ENCODE peak calls at places on chromosomes 1 and 21, in six cellular contexts. T is cardiac muscle cell, V is fibroblast of lung, R is tibial nerve, S is heart left ventricle, B is OCI-LY7. L is an unnamed sample.

GRCh38 chr1:49229555-49229954 is 452.9 kb upstream of the BEND5 start:
- DNase-seq in T (no peak), V (peak), R (no peak), S (no peak), B (no peak), L (no peak)

GRCh38 chr1:69737527-69738176 is 169.9 kb downstream of the LRRC7 start:
- DNase-seq in T (peak), V (peak), R (no peak), S (no peak), B (peak), L (peak)

GRCh38 chr1:3904843-3905185 is 4.7 kb upstream of the C1orf174 start:
- DNase-seq in T (no peak), V (no peak), R (no peak), S (no peak), B (peak), L (no peak)

GRCh38 chr21:15616864-15617574 is 112.8 kb upstream of the USP25 start:
- DNase-seq in T (peak), V (peak), R (no peak), S (no peak), B (no peak), L (peak)

GRCh38 chr1:157438236-157439012 is 113.9 kb downstream of the FCRL5 start:
- DNase-seq in T (peak), V (peak), R (no peak), S (no peak), B (no peak), L (peak)

GRCh38 chr1:7783178-7783711 is 846 bp upstream of the PER3 start:
- DNase-seq in T (peak), V (peak), R (peak), S (peak), B (peak), L (peak)

GRCh38 chr1:153921080-153921802 is 1.5 kb downstream of the GATAD2B start:
- DNase-seq in T (no peak), V (no peak), R (no peak), S (no peak), B (no peak), L (no peak)

GRCh38 chr1:89887270-89887669 is 66.4 kb downstream of the LRRC8D start:
- DNase-seq in T (peak), V (peak), R (no peak), S (no peak), B (no peak), L (no peak)

GRCh38 chr1:233613252-233614172 is at the start of gene KCNK1:
- DNase-seq in T (peak), V (peak), R (no peak), S (peak), B (no peak), L (peak)

GRCh38 chr21:36734367-36735200 is 35.7 kb downstream of the SIM2 start:
- DNase-seq in T (no peak), V (no peak), R (no peak), S (no peak), B (no peak), L (no peak)

GRCh38 chr1:31931241-31932225 is 6.6 kb downstream of the PTP4A2 start:
- DNase-seq in T (peak), V (peak), R (no peak), S (no peak), B (no peak), L (peak)

GRCh38 chr1:112877741-112878140 is 78.3 kb downstream of the SLC16A1 start:
- DNase-seq in T (no peak), V (no peak), R (no peak), S (no peak), B (no peak), L (no peak)

GRCh38 chr1:38991638-38992449 is 768 bp downstream of the AKIRIN1 start:
- DNase-seq in T (peak), V (peak), R (no peak), S (peak), B (peak), L (peak)

GRCh38 chr1:57003398-57004139 is 37.8 kb upstream of the C8B start:
- DNase-seq in T (peak), V (no peak), R (no peak), S (no peak), B (no peak), L (no peak)

GRCh38 chr1:27144920-27145661 is 9.8 kb downstream of the SLC9A1 start:
- DNase-seq in T (peak), V (peak), R (no peak), S (peak), B (no peak), L (peak)

GRCh38 chr1:162055062-162055461 is 14.4 kb upstream of the NOS1AP start:
- DNase-seq in T (peak), V (peak), R (no peak), S (no peak), B (no peak), L (peak)

GRCh38 chr1:221783936-221784335 is 42.0 kb upstream of the DUSP10 start:
- DNase-seq in T (no peak), V (no peak), R (no peak), S (no peak), B (no peak), L (no peak)

GRCh38 chr1:201970334-201971159 is 11.9 kb upstream of the RNPEP start:
- DNase-seq in T (peak), V (peak), R (no peak), S (no peak), B (no peak), L (peak)

GRCh38 chr1:155085504-155086181 is 7.0 kb downstream of the EFNA3 start:
- DNase-seq in T (peak), V (peak), R (no peak), S (peak), B (peak), L (no peak)

GRCh38 chr1:7826363-7826762 is 26.5 kb downstream of the UTS2 start:
- DNase-seq in T (no peak), V (no peak), R (no peak), S (no peak), B (no peak), L (no peak)

GRCh38 chr1:64513557-64513956 is 43.6 kb downstream of the CACHD1 start:
- DNase-seq in T (no peak), V (no peak), R (no peak), S (no peak), B (no peak), L (no peak)

GRCh38 chr1:12604114-12604874 is 13.7 kb downstream of the DHRS3 start:
- DNase-seq in T (peak), V (peak), R (no peak), S (peak), B (no peak), L (peak)

GRCh38 chr1:2255420-2256369 is 27.6 kb downstream of the SKI start:
- DNase-seq in T (peak), V (peak), R (no peak), S (no peak), B (peak), L (peak)

GRCh38 chr1:225603538-225604354 is 49.2 kb downstream of the ENAH start:
- DNase-seq in T (peak), V (peak), R (no peak), S (no peak), B (no peak), L (peak)

GRCh38 chr1:91603409-91603808 is 102.8 kb downstream of the CDC7 start:
- DNase-seq in T (no peak), V (no peak), R (no peak), S (no peak), B (no peak), L (no peak)

GRCh38 chr1:85188530-85188929 is 12.3 kb downstream of the SYDE2 start:
- DNase-seq in T (no peak), V (no peak), R (no peak), S (no peak), B (no peak), L (no peak)

GRCh38 chr1:25565188-25565591 is 21.8 kb downstream of the LDLRAP1 start:
- DNase-seq in T (no peak), V (peak), R (no peak), S (no peak), B (peak), L (no peak)

GRCh38 chr1:3436901-3437300 is 17.6 kb upstream of the ARHGEF16 start:
- DNase-seq in T (no peak), V (no peak), R (no peak), S (peak), B (no peak), L (no peak)

GRCh38 chr1:186828612-186829542 is at the start of gene PLA2G4A:
- DNase-seq in T (peak), V (peak), R (peak), S (peak), B (no peak), L (peak)

GRCh38 chr1:97668945-97669344 is 251.9 kb downstream of the DPYD start:
- DNase-seq in T (peak), V (peak), R (no peak), S (no peak), B (no peak), L (peak)

GRCh38 chr1:205271277-205271676 is 43.5 kb downstream of the TMCC2 start:
- DNase-seq in T (peak), V (peak), R (no peak), S (no peak), B (no peak), L (no peak)

GRCh38 chr1:227318852-227319607 is 738 bp upstream of the CDC42BPA start:
- DNase-seq in T (peak), V (peak), R (no peak), S (peak), B (no peak), L (peak)

GRCh38 chr1:62213075-62213914 is 18.6 kb downstream of the L1TD1 start:
- DNase-seq in T (no peak), V (peak), R (no peak), S (no peak), B (no peak), L (no peak)

GRCh38 chr1:200660719-200661118 is 9.0 kb downstream of the DDX59 start:
- DNase-seq in T (peak), V (no peak), R (no peak), S (peak), B (no peak), L (no peak)

GRCh38 chr1:4939266-4939665 is 284.9 kb downstream of the AJAP1 start:
- DNase-seq in T (no peak), V (peak), R (no peak), S (no peak), B (peak), L (no peak)

GRCh38 chr1:13830616-13831280 is 130.8 kb downstream of the PRDM2 start:
- DNase-seq in T (peak), V (no peak), R (no peak), S (no peak), B (no peak), L (peak)

GRCh38 chr1:204089044-204089751 is 16.3 kb downstream of the SOX13 start:
- DNase-seq in T (peak), V (no peak), R (peak), S (peak), B (no peak), L (peak)

GRCh38 chr1:6485140-6485936 is 6.1 kb downstream of the PLEKHG5 start:
- DNase-seq in T (no peak), V (no peak), R (no peak), S (no peak), B (no peak), L (no peak)

GRCh38 chr1:16208270-16208987 is 4.0 kb downstream of the ARHGEF19 start:
- DNase-seq in T (peak), V (peak), R (no peak), S (no peak), B (no peak), L (no peak)

GRCh38 chr1:211382714-211383480 is 56.3 kb downstream of the TRAF5 start:
- DNase-seq in T (peak), V (peak), R (peak), S (peak), B (peak), L (peak)
- H3K4me3 ChIP-seq in T (peak), V (peak), R (peak), S (peak), B (peak), L (peak)

GRCh38 chr21:44951186-44951915 is 11.5 kb downstream of the SLX9 start:
- DNase-seq in T (no peak), V (no peak), R (no peak), S (peak), B (no peak), L (no peak)

GRCh38 chr21:44950351-44950750 is 10.5 kb downstream of the SLX9 start:
- DNase-seq in T (no peak), V (no peak), R (no peak), S (peak), B (no peak), L (no peak)

GRCh38 chr21:44948426-44949120 is 8.7 kb downstream of the SLX9 start:
- DNase-seq in T (no peak), V (no peak), R (no peak), S (peak), B (no peak), L (no peak)

GRCh38 chr21:44949161-44950015 is 9.6 kb downstream of the SLX9 start:
- DNase-seq in T (peak), V (peak), R (peak), S (peak), B (peak), L (peak)

DNA sequence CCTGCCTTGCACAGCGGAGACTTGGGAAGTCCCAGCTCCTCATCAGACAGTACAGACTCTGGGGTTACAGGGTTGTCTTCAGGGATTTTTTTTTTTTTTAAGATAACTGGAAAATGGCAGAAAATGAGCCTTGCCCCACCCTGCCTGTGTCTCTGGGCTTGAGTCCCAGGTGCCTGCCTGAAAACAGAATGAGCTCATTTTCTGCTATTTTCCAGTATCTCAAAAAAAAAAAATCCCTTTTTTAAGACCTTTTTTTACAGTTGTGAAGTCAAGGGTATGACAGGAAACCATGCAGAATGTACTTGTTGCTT is 10.1 kb downstream of the SLX9 start:
- DNase-seq in T (no peak), V (no peak), R (no peak), S (no peak), B (no peak), L (no peak)
- TF ChIP-seq CTCF in T (no peak), V (no peak), R (no peak), S (no peak), B (peak), L (no peak)

DNA sequence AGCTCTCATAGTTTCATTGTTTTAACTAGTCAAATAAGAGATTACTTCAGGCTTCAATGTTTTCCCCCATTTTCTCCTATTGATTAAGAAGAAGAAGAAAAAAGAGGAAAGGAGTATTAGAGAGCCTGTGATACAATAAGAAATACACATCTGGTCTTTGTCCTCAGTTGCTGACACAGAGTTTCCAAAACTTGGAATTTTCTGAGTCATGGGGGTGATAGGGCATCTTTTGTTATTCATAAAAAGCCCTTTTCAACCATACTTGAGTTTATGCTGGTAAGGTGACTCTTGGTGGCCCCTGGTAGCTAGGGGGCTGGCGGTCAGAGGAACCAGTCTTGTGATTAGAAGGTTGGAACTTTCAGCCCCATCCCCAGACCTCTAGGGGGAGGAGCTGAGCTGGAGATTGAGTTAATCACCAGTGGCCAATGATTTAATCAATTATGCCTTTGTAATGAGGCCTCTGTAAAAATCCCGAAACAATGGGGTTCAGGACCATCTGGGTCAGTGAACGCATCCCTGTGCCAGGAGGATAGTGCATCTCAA is 28.9 kb upstream of the KLF18 start:
- DNase-seq in T (peak), V (peak), R (no peak), S (no peak), B (no peak), L (peak)
- H3K4me3 ChIP-seq in T (no peak), V (no peak), R (no peak), S (no peak), B (no peak), L (no peak)

DNA sequence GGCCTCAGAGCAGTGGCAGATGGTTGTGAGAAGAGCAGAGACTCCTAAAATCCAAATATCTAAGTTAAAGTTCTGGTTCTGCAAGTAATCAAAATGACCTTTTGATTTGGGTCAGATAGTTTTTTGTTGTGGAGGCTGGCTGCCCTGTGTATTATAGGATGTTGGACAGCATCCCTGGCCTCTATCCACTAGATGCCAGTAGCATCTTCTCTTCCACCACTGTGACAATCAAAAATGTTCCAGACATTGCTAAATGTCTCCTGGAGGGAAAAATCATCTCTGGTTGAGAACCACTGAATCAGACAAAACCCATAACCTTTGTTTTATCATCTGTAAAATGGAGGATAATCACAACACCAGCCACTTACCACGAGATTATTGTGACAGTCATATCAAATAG is 5.9 kb upstream of the DPT start:
- DNase-seq in T (no peak), V (no peak), R (no peak), S (no peak), B (no peak), L (no peak)
- TF ChIP-seq CTCF in T (no peak), V (no peak), R (no peak), S (peak), B (no peak), L (no peak)

GRCh38 chr1:45501502-45501859 is 1.4 kb downstream of the MMACHC start:
- DNase-seq in T (no peak), V (no peak), R (no peak), S (no peak), B (no peak), L (no peak)
- H3K4me3 ChIP-seq in T (no peak), V (no peak), R (no peak), S (no peak), B (peak), L (no peak)

GRCh38 chr1:193516755-193517388 is 330.5 kb upstream of the B3GALT2 start:
- DNase-seq in T (no peak), V (no peak), R (no peak), S (no peak), B (no peak), L (no peak)

GRCh38 chr1:193513032-193513431 is 326.6 kb upstream of the B3GALT2 start:
- DNase-seq in T (no peak), V (no peak), R (no peak), S (no peak), B (no peak), L (no peak)

GRCh38 chr1:193519922-193520321 is 333.5 kb upstream of the B3GALT2 start:
- DNase-seq in T (no peak), V (no peak), R (no peak), S (no peak), B (no peak), L (no peak)

DNA sequence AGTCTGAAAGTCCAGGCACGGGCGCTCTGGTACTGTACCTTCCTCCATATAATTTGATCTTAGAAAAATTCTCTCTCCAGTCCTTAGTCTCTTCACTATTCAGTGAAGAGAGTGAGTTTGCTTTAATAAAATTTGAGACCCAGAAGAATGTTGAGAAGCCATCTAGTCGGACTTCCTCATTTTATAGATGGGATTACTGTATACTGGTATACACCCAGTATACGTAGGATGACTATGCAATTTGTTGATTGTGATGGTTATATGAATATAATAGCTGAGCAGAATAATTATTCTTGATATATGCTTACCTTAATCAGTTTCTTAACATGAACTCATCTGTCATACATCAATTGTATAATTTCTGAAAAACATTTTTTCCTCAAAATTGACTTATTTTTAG is 328.0 kb upstream of the B3GALT2 start:
- DNase-seq in T (no peak), V (no peak), R (no peak), S (no peak), B (no peak), L (no peak)
- TF ChIP-seq CTCF in T (no peak), V (no peak), R (no peak), S (no peak), B (no peak), L (no peak)

GRCh38 chr1:20487236-20487590 is 1.2 kb upstream of the CAMK2N1 start:
- DNase-seq in T (no peak), V (no peak), R (no peak), S (no peak), B (no peak), L (no peak)
- H3K4me3 ChIP-seq in T (no peak), V (no peak), R (no peak), S (no peak), B (no peak), L (no peak)

GRCh38 chr1:182003025-182003725 is 58.3 kb downstream of the ZNF648 start:
- DNase-seq in T (no peak), V (no peak), R (no peak), S (peak), B (no peak), L (no peak)

GRCh38 chr1:181998858-181999257 is 62.7 kb downstream of the ZNF648 start:
- DNase-seq in T (no peak), V (no peak), R (no peak), S (no peak), B (no peak), L (no peak)

GRCh38 chr1:182004601-182005000 is 56.9 kb downstream of the ZNF648 start:
- DNase-seq in T (no peak), V (no peak), R (no peak), S (peak), B (no peak), L (no peak)

GRCh38 chr1:182002570-182002969 is 58.9 kb downstream of the ZNF648 start:
- DNase-seq in T (no peak), V (no peak), R (no peak), S (no peak), B (no peak), L (no peak)

GRCh38 chr1:182003953-182004586 is 57.4 kb downstream of the ZNF648 start:
- DNase-seq in T (no peak), V (no peak), R (peak), S (peak), B (no peak), L (no peak)
- TF ChIP-seq CTCF in T (no peak), V (no peak), R (no peak), S (no peak), B (peak), L (no peak)

L was measured in fibroblast of villous mesenchyme.